ENCODE peak calls at places on chromosome 1, in nine cellular contexts. One of them, this sample, is unnamed.

GRCh38 chr1:115063238-115063901 is 25.9 kb downstream of the TSPAN2 start:
- DNase-seq in fibroblast of pulmonary artery: no peak
- DNase-seq in choroid plexus epithelial cell: no peak
- DNase-seq in brain microvascular endothelial cell: no peak
- DNase-seq in WERI-Rb-1: no peak
- DNase-seq in body of pancreas: no peak
- DNase-seq in kidney epithelial cell: no peak
- DNase-seq in mucosa of descending colon: no peak
- DNase-seq in IMR-90: no peak
- DNase-seq in this sample: peak

GRCh38 chr1:76381450-76382108 is 307.0 kb downstream of the ST6GALNAC3 start:
- DNase-seq in fibroblast of pulmonary artery: peak
- DNase-seq in choroid plexus epithelial cell: peak
- DNase-seq in brain microvascular endothelial cell: no peak
- DNase-seq in WERI-Rb-1: no peak
- DNase-seq in body of pancreas: no peak
- DNase-seq in kidney epithelial cell: no peak
- DNase-seq in mucosa of descending colon: no peak
- DNase-seq in IMR-90: peak
- DNase-seq in this sample: no peak

GRCh38 chr1:241411056-241411775 is 54.2 kb upstream of the RGS7 start:
- DNase-seq in fibroblast of pulmonary artery: no peak
- DNase-seq in choroid plexus epithelial cell: no peak
- DNase-seq in brain microvascular endothelial cell: no peak
- DNase-seq in WERI-Rb-1: no peak
- DNase-seq in body of pancreas: no peak
- DNase-seq in kidney epithelial cell: peak
- DNase-seq in mucosa of descending colon: no peak
- DNase-seq in IMR-90: peak
- DNase-seq in this sample: no peak

GRCh38 chr1:45924736-45925135 is 121.3 kb downstream of the MAST2 start:
- DNase-seq in fibroblast of pulmonary artery: peak
- DNase-seq in choroid plexus epithelial cell: peak
- DNase-seq in brain microvascular endothelial cell: peak
- DNase-seq in WERI-Rb-1: peak
- DNase-seq in body of pancreas: no peak
- DNase-seq in kidney epithelial cell: no peak
- DNase-seq in mucosa of descending colon: no peak
- DNase-seq in IMR-90: peak
- DNase-seq in this sample: no peak

GRCh38 chr1:182641561-182641960 is 37.4 kb upstream of the RGS16 start:
- DNase-seq in fibroblast of pulmonary artery: no peak
- DNase-seq in choroid plexus epithelial cell: no peak
- DNase-seq in brain microvascular endothelial cell: no peak
- DNase-seq in WERI-Rb-1: no peak
- DNase-seq in body of pancreas: no peak
- DNase-seq in kidney epithelial cell: no peak
- DNase-seq in mucosa of descending colon: no peak
- DNase-seq in IMR-90: no peak
- DNase-seq in this sample: no peak

GRCh38 chr1:103156966-103157365 is 48.6 kb upstream of the COL11A1 start:
- DNase-seq in fibroblast of pulmonary artery: peak
- DNase-seq in choroid plexus epithelial cell: peak
- DNase-seq in brain microvascular endothelial cell: no peak
- DNase-seq in WERI-Rb-1: no peak
- DNase-seq in body of pancreas: no peak
- DNase-seq in kidney epithelial cell: peak
- DNase-seq in mucosa of descending colon: no peak
- DNase-seq in IMR-90: no peak
- DNase-seq in this sample: no peak

GRCh38 chr1:70044832-70045231 is 160.5 kb downstream of the LRRC40 start:
- DNase-seq in fibroblast of pulmonary artery: peak
- DNase-seq in choroid plexus epithelial cell: peak
- DNase-seq in brain microvascular endothelial cell: no peak
- DNase-seq in WERI-Rb-1: no peak
- DNase-seq in body of pancreas: no peak
- DNase-seq in kidney epithelial cell: peak
- DNase-seq in mucosa of descending colon: no peak
- DNase-seq in IMR-90: peak
- DNase-seq in this sample: no peak

GRCh38 chr1:71228727-71229371 is 148.0 kb upstream of the ZRANB2 start:
- DNase-seq in fibroblast of pulmonary artery: no peak
- DNase-seq in choroid plexus epithelial cell: no peak
- DNase-seq in brain microvascular endothelial cell: no peak
- DNase-seq in WERI-Rb-1: peak
- DNase-seq in body of pancreas: no peak
- DNase-seq in kidney epithelial cell: no peak
- DNase-seq in mucosa of descending colon: no peak
- DNase-seq in IMR-90: no peak
- DNase-seq in this sample: no peak

GRCh38 chr1:81158592-81158991 is 642.1 kb upstream of the ADGRL2 start:
- DNase-seq in fibroblast of pulmonary artery: peak
- DNase-seq in choroid plexus epithelial cell: peak
- DNase-seq in brain microvascular endothelial cell: peak
- DNase-seq in WERI-Rb-1: no peak
- DNase-seq in body of pancreas: no peak
- DNase-seq in kidney epithelial cell: no peak
- DNase-seq in mucosa of descending colon: no peak
- DNase-seq in IMR-90: peak
- DNase-seq in this sample: no peak

DNA sequence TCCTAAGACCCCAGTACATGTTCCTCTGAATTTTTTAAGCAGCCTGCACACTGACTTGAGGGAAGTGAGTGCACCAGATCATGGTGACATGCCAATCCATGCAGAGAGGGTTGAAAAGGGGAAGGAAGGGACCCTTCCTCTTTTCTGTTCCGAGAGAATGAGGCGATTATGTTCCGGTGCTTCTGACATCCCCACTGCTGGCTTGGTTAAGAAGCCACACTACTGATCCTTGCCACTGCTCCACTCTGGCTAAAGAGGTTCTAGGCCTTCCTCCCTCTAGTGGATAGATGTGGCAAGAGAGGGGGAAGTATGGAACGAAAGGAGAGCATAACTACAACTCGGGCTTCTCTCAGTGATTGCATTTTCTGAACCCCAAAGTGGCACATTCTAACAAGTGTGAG is 1.8 kb upstream of the CYB5R1 start:
- DNase-seq in fibroblast of pulmonary artery: peak
- DNase-seq in choroid plexus epithelial cell: peak
- DNase-seq in brain microvascular endothelial cell: peak
- DNase-seq in WERI-Rb-1: peak
- DNase-seq in body of pancreas: peak
- DNase-seq in kidney epithelial cell: peak
- DNase-seq in mucosa of descending colon: no peak
- DNase-seq in IMR-90: peak
- DNase-seq in this sample: peak
- TF ChIP-seq CTCF in fibroblast of pulmonary artery: peak
- TF ChIP-seq CTCF in choroid plexus epithelial cell: peak
- TF ChIP-seq CTCF in brain microvascular endothelial cell: peak
- TF ChIP-seq CTCF in WERI-Rb-1: peak
- TF ChIP-seq CTCF in body of pancreas: peak
- TF ChIP-seq CTCF in kidney epithelial cell: peak
- TF ChIP-seq CTCF in mucosa of descending colon: peak
- TF ChIP-seq CTCF in IMR-90: peak
- TF ChIP-seq CTCF in this sample: peak

DNA sequence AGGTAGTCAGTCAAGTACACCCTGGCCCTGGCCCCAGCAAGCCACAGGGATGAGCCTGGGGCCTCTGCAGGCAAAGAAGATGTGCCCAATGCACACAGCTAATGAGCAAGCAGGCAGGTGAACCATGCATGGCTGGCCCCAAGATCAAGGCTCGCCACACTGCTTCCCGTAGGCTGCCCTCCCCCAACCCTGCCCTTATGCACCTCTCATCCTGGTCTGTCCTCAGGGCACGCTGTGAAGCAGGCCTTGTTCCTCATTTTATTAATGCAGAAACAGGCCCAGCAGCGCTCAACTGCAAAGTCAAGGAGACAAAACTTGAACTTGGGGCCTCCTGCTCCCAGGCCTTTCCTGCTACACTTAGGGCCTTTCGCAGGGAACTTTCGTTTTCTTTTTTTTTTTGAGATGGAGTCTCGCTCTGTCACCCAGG is 35.6 kb upstream of the ID3 start:
- DNase-seq in fibroblast of pulmonary artery: no peak
- DNase-seq in choroid plexus epithelial cell: no peak
- DNase-seq in brain microvascular endothelial cell: no peak
- DNase-seq in WERI-Rb-1: no peak
- DNase-seq in body of pancreas: no peak
- DNase-seq in kidney epithelial cell: no peak
- DNase-seq in mucosa of descending colon: no peak
- DNase-seq in IMR-90: no peak
- DNase-seq in this sample: peak
- H3K4me3 ChIP-seq in fibroblast of pulmonary artery: no peak
- H3K4me3 ChIP-seq in choroid plexus epithelial cell: no peak
- H3K4me3 ChIP-seq in brain microvascular endothelial cell: no peak
- H3K4me3 ChIP-seq in WERI-Rb-1: no peak
- H3K4me3 ChIP-seq in body of pancreas: no peak
- H3K4me3 ChIP-seq in kidney epithelial cell: no peak
- H3K4me3 ChIP-seq in mucosa of descending colon: no peak
- H3K4me3 ChIP-seq in IMR-90: no peak
- H3K4me3 ChIP-seq in this sample: peak

GRCh38 chr1:6035719-6036118 is 10.0 kb upstream of the KCNAB2 start:
- DNase-seq in fibroblast of pulmonary artery: no peak
- DNase-seq in choroid plexus epithelial cell: no peak
- DNase-seq in brain microvascular endothelial cell: no peak
- DNase-seq in WERI-Rb-1: peak
- DNase-seq in body of pancreas: no peak
- DNase-seq in kidney epithelial cell: no peak
- DNase-seq in mucosa of descending colon: no peak
- DNase-seq in IMR-90: no peak
- DNase-seq in this sample: no peak

GRCh38 chr1:6038603-6039002 is 7.1 kb upstream of the KCNAB2 start:
- DNase-seq in fibroblast of pulmonary artery: no peak
- DNase-seq in choroid plexus epithelial cell: no peak
- DNase-seq in brain microvascular endothelial cell: no peak
- DNase-seq in WERI-Rb-1: no peak
- DNase-seq in body of pancreas: no peak
- DNase-seq in kidney epithelial cell: no peak
- DNase-seq in mucosa of descending colon: no peak
- DNase-seq in IMR-90: no peak
- DNase-seq in this sample: no peak

GRCh38 chr1:6035265-6035664 is 10.4 kb upstream of the KCNAB2 start:
- DNase-seq in fibroblast of pulmonary artery: no peak
- DNase-seq in choroid plexus epithelial cell: no peak
- DNase-seq in brain microvascular endothelial cell: no peak
- DNase-seq in WERI-Rb-1: peak
- DNase-seq in body of pancreas: no peak
- DNase-seq in kidney epithelial cell: no peak
- DNase-seq in mucosa of descending colon: no peak
- DNase-seq in IMR-90: no peak
- DNase-seq in this sample: no peak

GRCh38 chr1:6039031-6039430 is 6.7 kb upstream of the KCNAB2 start:
- DNase-seq in fibroblast of pulmonary artery: no peak
- DNase-seq in choroid plexus epithelial cell: no peak
- DNase-seq in brain microvascular endothelial cell: no peak
- DNase-seq in WERI-Rb-1: no peak
- DNase-seq in body of pancreas: no peak
- DNase-seq in kidney epithelial cell: no peak
- DNase-seq in mucosa of descending colon: no peak
- DNase-seq in IMR-90: no peak
- DNase-seq in this sample: no peak

GRCh38 chr1:6037338-6037762 is 8.3 kb upstream of the KCNAB2 start:
- DNase-seq in fibroblast of pulmonary artery: peak
- DNase-seq in choroid plexus epithelial cell: peak
- DNase-seq in brain microvascular endothelial cell: peak
- DNase-seq in WERI-Rb-1: no peak
- DNase-seq in body of pancreas: no peak
- DNase-seq in kidney epithelial cell: no peak
- DNase-seq in mucosa of descending colon: no peak
- DNase-seq in IMR-90: peak
- DNase-seq in this sample: peak
- TF ChIP-seq CTCF in fibroblast of pulmonary artery: no peak
- TF ChIP-seq CTCF in choroid plexus epithelial cell: no peak
- TF ChIP-seq CTCF in brain microvascular endothelial cell: no peak
- TF ChIP-seq CTCF in WERI-Rb-1: no peak
- TF ChIP-seq CTCF in body of pancreas: no peak
- TF ChIP-seq CTCF in kidney epithelial cell: no peak
- TF ChIP-seq CTCF in mucosa of descending colon: no peak
- TF ChIP-seq CTCF in IMR-90: no peak
- TF ChIP-seq CTCF in this sample: no peak

DNA sequence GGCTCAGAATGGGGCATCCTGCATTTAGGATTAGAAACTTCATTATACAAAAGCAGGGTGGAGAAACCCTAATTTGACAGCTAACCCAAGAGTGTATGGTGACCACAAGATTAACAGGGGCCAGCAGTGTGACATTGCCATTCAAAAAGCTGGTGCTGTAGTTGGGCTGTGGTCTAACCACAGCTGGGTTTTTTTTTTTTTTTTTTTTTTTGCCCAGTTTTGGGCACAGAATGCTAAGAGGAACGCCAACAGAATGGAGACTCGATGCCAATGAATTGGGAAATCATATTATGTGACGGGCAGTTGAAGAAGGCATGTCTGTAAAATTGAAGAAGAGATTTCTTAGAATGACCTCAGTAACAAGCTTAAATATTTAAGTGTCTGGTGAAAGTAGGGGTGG is 58.4 kb downstream of the NFIA start:
- DNase-seq in fibroblast of pulmonary artery: no peak
- DNase-seq in choroid plexus epithelial cell: no peak
- DNase-seq in brain microvascular endothelial cell: no peak
- DNase-seq in WERI-Rb-1: no peak
- DNase-seq in body of pancreas: no peak
- DNase-seq in kidney epithelial cell: no peak
- DNase-seq in mucosa of descending colon: no peak
- DNase-seq in IMR-90: no peak
- DNase-seq in this sample: no peak
- H3K4me3 ChIP-seq in fibroblast of pulmonary artery: no peak
- H3K4me3 ChIP-seq in choroid plexus epithelial cell: no peak
- H3K4me3 ChIP-seq in brain microvascular endothelial cell: no peak
- H3K4me3 ChIP-seq in WERI-Rb-1: no peak
- H3K4me3 ChIP-seq in body of pancreas: no peak
- H3K4me3 ChIP-seq in kidney epithelial cell: no peak
- H3K4me3 ChIP-seq in mucosa of descending colon: no peak
- H3K4me3 ChIP-seq in IMR-90: no peak
- H3K4me3 ChIP-seq in this sample: no peak

DNA sequence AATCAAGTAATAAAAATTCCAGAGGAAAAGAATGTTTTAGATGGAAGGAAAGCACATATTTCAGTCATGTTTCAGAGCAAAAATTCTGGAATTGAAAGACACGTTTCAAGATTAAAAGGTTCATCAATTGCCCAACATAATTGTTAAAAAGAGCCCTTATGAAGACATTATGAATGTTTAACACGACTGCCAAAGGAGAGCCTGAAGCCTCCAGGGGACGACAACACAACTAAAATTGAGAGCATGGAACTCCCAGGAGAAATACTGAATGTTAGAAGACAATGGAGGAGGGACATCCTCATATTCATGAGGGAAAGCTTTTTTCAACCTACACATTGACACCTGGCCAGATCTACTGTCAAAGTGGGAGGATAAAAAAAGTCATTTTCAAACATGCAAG is 16.0 kb downstream of the OR2T11 start:
- DNase-seq in fibroblast of pulmonary artery: peak
- DNase-seq in choroid plexus epithelial cell: no peak
- DNase-seq in brain microvascular endothelial cell: peak
- DNase-seq in WERI-Rb-1: peak
- DNase-seq in body of pancreas: peak
- DNase-seq in kidney epithelial cell: no peak
- DNase-seq in mucosa of descending colon: peak
- DNase-seq in IMR-90: peak
- DNase-seq in this sample: peak
- TF ChIP-seq CTCF in fibroblast of pulmonary artery: peak
- TF ChIP-seq CTCF in choroid plexus epithelial cell: no peak
- TF ChIP-seq CTCF in brain microvascular endothelial cell: peak
- TF ChIP-seq CTCF in WERI-Rb-1: peak
- TF ChIP-seq CTCF in body of pancreas: peak
- TF ChIP-seq CTCF in kidney epithelial cell: peak
- TF ChIP-seq CTCF in mucosa of descending colon: peak
- TF ChIP-seq CTCF in IMR-90: peak
- TF ChIP-seq CTCF in this sample: peak

GRCh38 chr1:155137129-155137528 is 1.5 kb downstream of the SLC50A1 start:
- DNase-seq in fibroblast of pulmonary artery: no peak
- DNase-seq in choroid plexus epithelial cell: no peak
- DNase-seq in brain microvascular endothelial cell: no peak
- DNase-seq in WERI-Rb-1: no peak
- DNase-seq in body of pancreas: no peak
- DNase-seq in kidney epithelial cell: no peak
- DNase-seq in mucosa of descending colon: no peak
- DNase-seq in IMR-90: no peak
- DNase-seq in this sample: no peak
- H3K4me3 ChIP-seq in fibroblast of pulmonary artery: peak
- H3K4me3 ChIP-seq in choroid plexus epithelial cell: peak
- H3K4me3 ChIP-seq in brain microvascular endothelial cell: peak
- H3K4me3 ChIP-seq in WERI-Rb-1: peak
- H3K4me3 ChIP-seq in body of pancreas: no peak
- H3K4me3 ChIP-seq in kidney epithelial cell: no peak
- H3K4me3 ChIP-seq in mucosa of descending colon: no peak
- H3K4me3 ChIP-seq in IMR-90: peak
- H3K4me3 ChIP-seq in this sample: peak